ENCODE peak calls at places on chromosomes 11 and 22, in five cellular contexts. M, A, K, S and F are unnamed samples.

GRCh38 chr22:36423461-36424404 is 36.0 kb upstream of the MYH9 start:
- DNase-seq in A (peak), M (no peak), K (peak), S (no peak), F (peak)

GRCh38 chr11:114058026-114058706 is 1.3 kb upstream of the ZBTB16 start:
- DNase-seq in A (peak), M (peak), K (no peak), S (peak), F (peak)

GRCh38 chr11:46170797-46171196 is 49.5 kb upstream of the PHF21A start:
- DNase-seq in A (no peak), K (no peak), S (no peak), M (no peak), F (no peak)

GRCh38 chr11:289145-289705 is 299 bp downstream of the PGGHG start:
- DNase-seq in A (no peak), M (no peak), K (no peak), S (no peak), F (no peak)

GRCh38 chr11:71488086-71488967 is 35.3 kb downstream of the NADSYN1 start:
- DNase-seq in M (no peak), A (peak), K (peak), S (no peak), F (peak)

GRCh38 chr11:101912823-101913284 is 2.0 kb upstream of the CEP126 start:
- DNase-seq in K (no peak), S (no peak), A (peak), M (no peak), F (no peak)

GRCh38 chr22:49667236-49667635 is 160.4 kb downstream of the BRD1 start:
- DNase-seq in M (peak), K (no peak), S (no peak), A (peak), F (peak)

GRCh38 chr11:81005595-81005994 is 1564.8 kb upstream of the TENM4 start:
- DNase-seq in A (peak), K (peak), S (no peak), M (no peak), F (no peak)

GRCh38 chr11:114348200-114349191 is 51.8 kb downstream of the C11orf71 start:
- DNase-seq in A (peak), M (no peak), K (peak), S (peak), F (peak)

GRCh38 chr11:110349109-110349996 is 52.9 kb upstream of the RDX start:
- DNase-seq in M (no peak), S (peak), K (no peak), A (no peak), F (peak)

GRCh38 chr11:2708151-2708581 is 8.4 kb upstream of the KCNQ1OT1 start:
- DNase-seq in S (no peak), A (peak), M (peak), K (no peak), F (peak)

GRCh38 chr11:75474878-75475766 is 42.1 kb upstream of the KLHL35 start:
- DNase-seq in S (peak), M (peak), K (no peak), A (peak), F (peak)

GRCh38 chr11:58334708-58335107 is 24.2 kb downstream of the OR5B17 start:
- DNase-seq in A (peak), M (no peak), S (no peak), K (peak), F (no peak)

GRCh38 chr11:250740-251299 is 14.0 kb downstream of the PSMD13 start:
- DNase-seq in M (peak), A (peak), S (peak), K (no peak), F (peak)

GRCh38 chr11:57514538-57515331 is 767 bp downstream of the SLC43A1 start:
- DNase-seq in M (peak), S (peak), K (no peak), A (peak), F (peak)

GRCh38 chr22:49243965-49244364 is 583.7 kb downstream of the BRD1 start:
- DNase-seq in A (no peak), K (no peak), S (no peak), M (no peak), F (no peak)

GRCh38 chr11:102573851-102574250 is 43.3 kb upstream of the MMP7 start:
- DNase-seq in S (no peak), M (no peak), A (peak), K (no peak), F (no peak)

GRCh38 chr22:31343235-31344191 is 2.6 kb downstream of the PATZ1 start:
- DNase-seq in A (peak), S (peak), K (no peak), M (peak), F (peak)

GRCh38 chr22:43090130-43090789 is 1.1 kb upstream of the TTLL1 start:
- DNase-seq in M (no peak), K (no peak), S (peak), A (peak), F (peak)

GRCh38 chr11:128157423-128158298 is 429.7 kb downstream of the ETS1 start:
- DNase-seq in A (peak), S (peak), M (no peak), K (peak), F (peak)

GRCh38 chr11:115166826-115167225 is 337.4 kb downstream of the CADM1 start:
- DNase-seq in A (no peak), S (no peak), M (no peak), K (no peak), F (no peak)

GRCh38 chr11:126317681-126318641 is 14.1 kb downstream of the DCPS start:
- DNase-seq in S (no peak), K (no peak), A (peak), M (peak), F (no peak)

GRCh38 chr11:88431675-88432341 is 94.3 kb upstream of the CTSC start:
- DNase-seq in K (no peak), M (no peak), S (no peak), A (no peak), F (no peak)

GRCh38 chr11:46675288-46675851 is 25.0 kb downstream of the ARHGAP1 start:
- DNase-seq in K (no peak), A (peak), M (peak), S (no peak), F (no peak)

GRCh38 chr11:7869467-7869866 is 61.6 kb downstream of the OR10A6 start:
- DNase-seq in S (no peak), K (no peak), A (no peak), M (no peak), F (no peak)

GRCh38 chr11:1437500-1437899 is 47.8 kb downstream of the BRSK2 start:
- DNase-seq in M (peak), K (no peak), A (peak), S (peak), F (peak)

GRCh38 chr11:68127791-68128681 is 6.8 kb upstream of the CHKA start:
- DNase-seq in A (peak), S (peak), M (peak), K (peak), F (peak)

GRCh38 chr11:7977251-7977917 is 9.8 kb upstream of the EIF3F start:
- DNase-seq in M (no peak), A (peak), S (no peak), K (peak), F (no peak)

GRCh38 chr11:134541355-134541754 is 129.3 kb upstream of the B3GAT1 start:
- DNase-seq in M (no peak), S (no peak), A (no peak), K (no peak), F (no peak)

GRCh38 chr22:36644333-36644757 is 59.2 kb downstream of the CACNG2 start:
- DNase-seq in S (peak), M (no peak), K (peak), A (peak), F (peak)

GRCh38 chr11:128496249-128496648 is 91.1 kb downstream of the ETS1 start:
- DNase-seq in K (no peak), M (no peak), A (no peak), S (no peak), F (no peak)

GRCh38 chr22:21074092-21074715 is 28.5 kb downstream of the LRRC74B start:
- DNase-seq in K (no peak), M (no peak), A (peak), S (no peak), F (no peak)

GRCh38 chr22:28600546-28601143 is 79.0 kb downstream of the TTC28 start:
- DNase-seq in A (peak), S (peak), M (no peak), K (peak), F (peak)

GRCh38 chr11:24356501-24356900 is 140.4 kb upstream of the LUZP2 start:
- DNase-seq in S (peak), A (no peak), K (no peak), M (no peak), F (no peak)

GRCh38 chr11:112769170-112769569 is 192.1 kb upstream of the NCAM1 start:
- DNase-seq in M (no peak), K (no peak), S (no peak), A (no peak), F (no peak)

GRCh38 chr11:25515576-25515975 is 816.4 kb upstream of the ANO3 start:
- DNase-seq in K (no peak), S (no peak), M (no peak), A (no peak), F (no peak)

GRCh38 chr22:21448627-21449416 is 18.4 kb upstream of the TMEM191C start:
- DNase-seq in M (no peak), A (no peak), S (peak), K (no peak), F (no peak)

GRCh38 chr22:42283288-42284229 is 13.1 kb upstream of the TCF20 start:
- DNase-seq in S (peak), M (no peak), K (no peak), A (no peak), F (peak)

GRCh38 chr11:100730266-100730665 is 43.2 kb downstream of the ARHGAP42 start:
- DNase-seq in M (no peak), S (no peak), K (no peak), A (peak), F (no peak)

GRCh38 chr11:64253043-64253442 is 1.7 kb downstream of the PLCB3 start:
- DNase-seq in S (no peak), M (no peak), A (no peak), K (no peak), F (no peak)
- H3K4me3 ChIP-seq in S (peak), M (peak), A (peak), K (peak), F (no peak)

GRCh38 chr22:40345271-40345670 is 1.0 kb upstream of the ADSL start:
- DNase-seq in K (no peak), M (no peak), A (peak), S (no peak), F (no peak)
- H3K4me3 ChIP-seq in K (peak), M (peak), A (peak), S (peak), F (no peak)

DNA sequence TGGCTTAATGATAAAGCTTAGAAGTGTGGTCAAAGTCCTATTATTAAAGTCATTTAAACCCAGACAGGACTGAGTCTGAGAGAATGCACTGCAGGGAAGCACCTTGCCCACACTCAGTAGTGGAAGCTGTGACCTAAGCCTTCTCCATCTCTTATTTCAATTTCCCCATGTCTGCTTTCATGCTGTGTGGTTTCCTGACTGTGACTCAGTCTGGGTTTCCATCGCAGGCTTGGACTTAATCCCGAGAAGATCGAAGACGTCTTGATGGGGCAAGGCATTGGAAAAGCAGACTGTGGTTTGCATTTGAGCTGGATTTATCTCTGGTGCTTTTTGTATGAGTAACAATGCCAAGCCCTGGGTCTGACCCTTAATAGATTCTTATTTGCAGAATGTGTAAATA is 238.9 kb downstream of the NTM start:
- DNase-seq in M (no peak), A (peak), K (peak), S (no peak), F (no peak)
- H3K4me3 ChIP-seq in M (no peak), A (no peak), K (no peak), S (no peak), F (no peak)

GRCh38 chr11:66011785-66012303 is at the start of gene CST6:
- DNase-seq in K (no peak), A (no peak), S (peak), M (no peak), F (peak)
- H3K4me3 ChIP-seq in K (no peak), A (no peak), S (no peak), M (no peak), F (peak)

GRCh38 chr11:118633319-118633690 is 25.9 kb downstream of the PHLDB1 start:
- DNase-seq in S (no peak), M (no peak), K (no peak), A (no peak), F (no peak)

GRCh38 chr11:118635237-118635591 is 27.8 kb downstream of the PHLDB1 start:
- DNase-seq in S (peak), M (no peak), K (no peak), A (no peak), F (no peak)

GRCh38 chr11:118633979-118634378 is 26.6 kb downstream of the PHLDB1 start:
- DNase-seq in A (no peak), K (no peak), S (peak), M (no peak), F (no peak)

GRCh38 chr11:118635642-118636041 is 28.2 kb downstream of the PHLDB1 start:
- DNase-seq in M (no peak), A (no peak), K (no peak), S (no peak), F (no peak)

DNA sequence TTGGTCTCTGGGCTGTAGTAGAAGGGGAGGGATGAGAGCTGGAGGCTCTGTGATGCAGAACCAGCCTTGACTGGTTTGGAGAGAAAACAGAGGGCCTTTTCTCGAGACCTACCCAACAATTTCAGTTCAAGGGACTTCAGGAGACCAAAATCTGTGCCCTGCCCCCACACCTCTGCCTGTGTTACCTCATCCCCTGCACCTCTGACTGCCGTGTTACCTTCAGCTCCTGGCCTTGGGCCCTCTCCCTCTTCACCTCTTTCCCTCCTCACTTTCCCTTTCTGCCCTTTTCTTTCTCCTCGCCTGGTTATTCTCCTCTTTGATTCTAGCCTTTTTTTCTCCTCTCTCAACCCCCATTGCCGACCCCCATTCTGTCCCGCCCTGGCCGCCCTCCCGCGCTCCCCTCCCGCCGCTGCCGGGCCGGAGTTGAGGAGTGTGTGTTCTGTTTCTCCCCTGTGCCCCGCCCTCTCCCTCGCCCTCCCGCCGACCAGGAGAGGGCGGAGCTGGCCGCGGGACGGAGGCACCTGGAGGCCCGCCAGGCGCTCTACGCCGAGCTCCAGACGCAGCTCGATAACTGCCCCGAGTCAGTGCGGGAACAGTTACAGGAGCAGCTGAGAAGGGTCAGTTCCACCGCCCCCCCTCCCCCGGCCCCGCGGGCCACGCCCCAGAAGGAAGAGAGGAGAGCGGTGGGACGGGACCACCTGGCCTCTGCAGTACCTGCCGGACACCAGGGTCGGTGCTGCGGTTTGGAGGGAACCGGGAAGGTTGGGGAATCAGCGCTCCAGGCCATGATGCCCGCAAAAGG is 27.2 kb downstream of the PHLDB1 start:
- DNase-seq in A (peak), K (no peak), M (peak), S (peak), F (peak)
- H3K4me3 ChIP-seq in A (no peak), K (no peak), M (peak), S (peak), F (peak)

GRCh38 chr11:77517753-77518152 is 43.9 kb upstream of the PAK1 start:
- DNase-seq in K (no peak), M (no peak), S (no peak), A (no peak), F (no peak)
- H3K4me3 ChIP-seq in K (no peak), M (no peak), S (no peak), A (no peak), F (no peak)

GRCh38 chr11:66904561-66904960 is 47.7 kb downstream of the LRFN4 start:
- DNase-seq in K (no peak), A (no peak), M (no peak), S (no peak), F (no peak)
- H3K4me3 ChIP-seq in K (no peak), A (no peak), M (no peak), S (no peak), F (no peak)

GRCh38 chr11:44320289-44320973 is 10.5 kb upstream of the ALX4 start:
- DNase-seq in M (no peak), A (no peak), K (no peak), S (no peak), F (no peak)
- H3K4me3 ChIP-seq in M (no peak), A (no peak), K (no peak), S (peak), F (peak)

DNA sequence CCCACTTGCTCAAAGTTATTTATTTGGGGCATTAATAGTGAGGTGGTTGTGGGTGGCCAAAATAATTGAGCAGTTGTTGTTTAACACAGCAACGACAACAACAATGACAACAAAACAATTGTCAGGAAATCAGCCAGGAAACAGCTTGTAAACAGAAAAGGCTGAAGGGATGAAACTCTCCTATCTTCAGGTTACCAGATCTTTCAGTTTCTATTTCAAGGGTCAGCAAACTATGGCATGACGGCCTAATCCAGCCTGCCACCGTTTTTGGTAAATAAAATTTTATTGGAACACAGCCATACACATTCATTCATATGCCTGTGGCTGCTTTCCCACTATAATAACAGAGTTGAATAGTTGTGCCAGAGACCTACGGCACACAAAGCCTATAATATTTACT is 76.2 kb upstream of the MTMR2 start:
- DNase-seq in A (peak), M (no peak), K (no peak), S (no peak), F (no peak)
- H3K4me3 ChIP-seq in A (no peak), M (peak), K (no peak), S (no peak), F (no peak)